ENCODE peak calls at places on chromosome 17, in seven cellular contexts. S is endothelial cell, J is psoas muscle, B is AG09309, X is cardiac muscle cell, A is HFFc6, Z is progenitor cell of endocrine pancreas. R is an unnamed sample.

GRCh38 chr17:33389506-33390141 is 96.5 kb upstream of the ASIC2 start:
- DNase-seq in S (no peak), J (no peak), B (no peak), X (no peak), A (peak), Z (no peak), R (no peak)

GRCh38 chr17:18257268-18257681 is 1.3 kb downstream of the FLII start:
- DNase-seq in S (no peak), J (no peak), B (no peak), X (no peak), A (no peak), Z (no peak), R (no peak)

GRCh38 chr17:31564883-31565297 is 173.4 kb downstream of the RAB11FIP4 start:
- DNase-seq in S (no peak), J (no peak), B (no peak), X (no peak), A (no peak), Z (no peak), R (no peak)

GRCh38 chr17:28514571-28515002 is 8.4 kb downstream of the FOXN1 start:
- DNase-seq in S (no peak), J (no peak), B (no peak), X (no peak), A (no peak), Z (no peak), R (no peak)

GRCh38 chr17:52147872-52148271 is 10.6 kb downstream of the CA10 start:
- DNase-seq in S (no peak), J (no peak), B (no peak), X (no peak), A (no peak), Z (no peak), R (no peak)

GRCh38 chr17:77280304-77280910 is 139.6 kb downstream of the SEC14L1 start:
- DNase-seq in S (no peak), J (no peak), B (peak), X (no peak), A (peak), Z (no peak), R (no peak)

GRCh38 chr17:79838541-79839274 is 532 bp downstream of the CBX4 start:
- DNase-seq in S (peak), J (peak), B (no peak), X (peak), A (peak), Z (peak), R (no peak)

GRCh38 chr17:142102-142661 is 4.8 kb downstream of the SCGB1C2 start:
- DNase-seq in S (peak), J (peak), B (no peak), X (no peak), A (peak), Z (peak), R (no peak)

GRCh38 chr17:72710185-72710584 is 382.3 kb downstream of the SLC39A11 start:
- DNase-seq in S (no peak), J (no peak), B (no peak), X (no peak), A (no peak), Z (no peak), R (no peak)

GRCh38 chr17:79509496-79509895 is 101.4 kb downstream of the RBFOX3 start:
- DNase-seq in S (no peak), J (no peak), B (no peak), X (no peak), A (no peak), Z (no peak), R (no peak)

GRCh38 chr17:39963826-39964225 is 1.0 kb downstream of the GSDMA start:
- DNase-seq in S (no peak), J (no peak), B (no peak), X (no peak), A (no peak), Z (no peak), R (no peak)

GRCh38 chr17:55264640-55265298 is at the start of gene HLF:
- DNase-seq in S (peak), J (peak), B (no peak), X (peak), A (no peak), Z (peak), R (no peak)

GRCh38 chr17:76416447-76416846 is 32.0 kb downstream of the SPHK1 start:
- DNase-seq in S (no peak), J (no peak), B (no peak), X (no peak), A (no peak), Z (no peak), R (no peak)

GRCh38 chr17:4678448-4679026 is 25.4 kb downstream of the PELP1 start:
- DNase-seq in S (no peak), J (no peak), B (peak), X (peak), A (peak), Z (no peak), R (peak)

GRCh38 chr17:73642659-73643011 is 1.6 kb downstream of the SDK2 start:
- DNase-seq in S (no peak), J (no peak), B (no peak), X (no peak), A (no peak), Z (no peak), R (no peak)

GRCh38 chr17:60392845-60393702 is 1.1 kb upstream of the USP32 start:
- DNase-seq in S (peak), J (no peak), B (no peak), X (peak), A (peak), Z (no peak), R (no peak)

GRCh38 chr17:31401456-31402254 is 10.2 kb downstream of the RAB11FIP4 start:
- DNase-seq in S (no peak), J (no peak), B (no peak), X (no peak), A (no peak), Z (no peak), R (no peak)

GRCh38 chr17:5838661-5839300 is 231.4 kb upstream of the WSCD1 start:
- DNase-seq in S (peak), J (no peak), B (no peak), X (no peak), A (no peak), Z (no peak), R (no peak)

GRCh38 chr17:7916799-7917198 is 710 bp upstream of the RNF227 start:
- DNase-seq in S (no peak), J (no peak), B (no peak), X (no peak), A (peak), Z (no peak), R (peak)

GRCh38 chr17:45895304-45895968 is 1.1 kb downstream of the MAPT start:
- DNase-seq in S (no peak), J (peak), B (no peak), X (peak), A (no peak), Z (peak), R (no peak)

GRCh38 chr17:69961488-69962145 is 113.4 kb upstream of the KCNJ16 start:
- DNase-seq in S (peak), J (peak), B (no peak), X (no peak), A (no peak), Z (no peak), R (no peak)

GRCh38 chr17:40341808-40342574 is 22.5 kb downstream of the GJD3 start:
- DNase-seq in S (peak), J (peak), B (no peak), X (peak), A (peak), Z (peak), R (no peak)

GRCh38 chr17:21272881-21273839 is 11.4 kb upstream of the MAP2K3 start:
- DNase-seq in S (no peak), J (peak), B (no peak), X (no peak), A (no peak), Z (no peak), R (no peak)

GRCh38 chr17:81256616-81257015 is 17.5 kb downstream of the NDUFAF8 start:
- DNase-seq in S (no peak), J (no peak), B (peak), X (no peak), A (peak), Z (no peak), R (no peak)

GRCh38 chr17:82917656-82918345 is 78.0 kb upstream of the ZNF750 start:
- DNase-seq in S (peak), J (no peak), B (no peak), X (peak), A (no peak), Z (no peak), R (no peak)

GRCh38 chr17:55742272-55743102 is 8.4 kb upstream of the PCTP start:
- DNase-seq in S (no peak), J (no peak), B (no peak), X (no peak), A (no peak), Z (no peak), R (no peak)

GRCh38 chr17:6755731-6756184 is at the start of gene XAF1:
- DNase-seq in S (no peak), J (peak), B (peak), X (no peak), A (peak), Z (no peak), R (no peak)

GRCh38 chr17:7956208-7956965 is 24.4 kb downstream of the CNTROB start:
- DNase-seq in S (no peak), J (no peak), B (no peak), X (peak), A (no peak), Z (no peak), R (no peak)

GRCh38 chr17:73017653-73018052 is 74.8 kb downstream of the SLC39A11 start:
- DNase-seq in S (no peak), J (no peak), B (peak), X (no peak), A (peak), Z (no peak), R (peak)

GRCh38 chr17:39349246-39349645 is 52.2 kb downstream of the FBXL20 start:
- DNase-seq in S (no peak), J (no peak), B (no peak), X (no peak), A (no peak), Z (no peak), R (no peak)

GRCh38 chr17:71503710-71504471 is 616.9 kb upstream of the SOX9 start:
- DNase-seq in S (no peak), J (no peak), B (no peak), X (no peak), A (no peak), Z (no peak), R (no peak)

GRCh38 chr17:71501716-71502115 is 619.1 kb upstream of the SOX9 start:
- DNase-seq in S (no peak), J (no peak), B (no peak), X (no peak), A (no peak), Z (no peak), R (no peak)

GRCh38 chr17:71505200-71505599 is 615.6 kb upstream of the SOX9 start:
- DNase-seq in S (no peak), J (no peak), B (peak), X (no peak), A (peak), Z (no peak), R (peak)

GRCh38 chr17:71500761-71501555 is 619.9 kb upstream of the SOX9 start:
- DNase-seq in S (no peak), J (no peak), B (peak), X (no peak), A (peak), Z (no peak), R (no peak)

GRCh38 chr17:71502443-71502842 is 618.4 kb upstream of the SOX9 start:
- DNase-seq in S (no peak), J (no peak), B (no peak), X (no peak), A (peak), Z (no peak), R (no peak)
- TF ChIP-seq CTCF in S (no peak), J (no peak), B (no peak), X (no peak), A (no peak), Z (no peak), R (no peak)

DNA sequence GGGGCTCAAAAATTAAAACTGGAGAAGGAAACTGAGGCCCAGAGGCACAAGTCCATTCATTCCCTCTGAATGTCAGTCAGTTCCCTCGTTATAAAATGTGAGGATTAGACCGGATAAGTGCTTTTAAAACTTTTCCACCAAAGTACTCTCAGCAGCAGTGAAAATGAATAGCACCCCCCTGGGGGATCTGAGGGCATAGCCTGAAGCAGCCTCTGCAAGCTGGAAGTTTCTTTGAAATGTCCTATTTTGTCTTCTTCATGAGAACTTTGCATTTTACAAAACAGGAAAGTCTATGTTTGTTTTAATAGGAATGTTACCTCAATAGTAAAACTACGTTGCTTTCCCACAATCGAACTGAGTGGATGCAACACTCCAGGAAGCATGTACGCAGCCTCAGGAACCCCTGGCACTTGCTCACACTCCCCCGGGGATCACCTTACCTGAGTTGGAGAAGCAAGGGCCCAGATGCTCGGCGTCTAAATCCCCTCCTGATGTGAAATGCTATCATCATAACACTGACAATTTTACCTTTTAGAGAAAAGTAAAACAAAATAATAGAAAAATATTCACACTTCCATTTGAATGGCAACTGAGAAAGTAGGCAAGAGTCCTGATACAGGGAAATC is 272.9 kb downstream of the CEP112 start:
- DNase-seq in S (peak), J (no peak), B (no peak), X (peak), A (no peak), Z (no peak), R (no peak)
- TF ChIP-seq CTCF in S (no peak), J (no peak), B (peak), X (peak), A (no peak), Z (peak), R (no peak)

GRCh38 chr17:16943541-16944333 is 28.2 kb downstream of the TNFRSF13B start:
- DNase-seq in S (no peak), J (peak), B (no peak), X (no peak), A (no peak), Z (no peak), R (no peak)

GRCh38 chr17:16944334-16945140 is 27.4 kb downstream of the TNFRSF13B start:
- DNase-seq in S (no peak), J (peak), B (no peak), X (no peak), A (no peak), Z (no peak), R (no peak)

GRCh38 chr17:16947470-16947869 is 24.4 kb downstream of the TNFRSF13B start:
- DNase-seq in S (no peak), J (no peak), B (no peak), X (no peak), A (no peak), Z (no peak), R (no peak)

GRCh38 chr17:16945141-16945493 is 26.8 kb downstream of the TNFRSF13B start:
- DNase-seq in S (no peak), J (no peak), B (no peak), X (no peak), A (no peak), Z (no peak), R (no peak)

GRCh38 chr17:16945513-16946201 is 26.3 kb downstream of the TNFRSF13B start:
- DNase-seq in S (no peak), J (peak), B (no peak), X (peak), A (no peak), Z (no peak), R (no peak)
- TF ChIP-seq CTCF in S (no peak), J (no peak), B (no peak), X (no peak), A (no peak), Z (no peak), R (no peak)

DNA sequence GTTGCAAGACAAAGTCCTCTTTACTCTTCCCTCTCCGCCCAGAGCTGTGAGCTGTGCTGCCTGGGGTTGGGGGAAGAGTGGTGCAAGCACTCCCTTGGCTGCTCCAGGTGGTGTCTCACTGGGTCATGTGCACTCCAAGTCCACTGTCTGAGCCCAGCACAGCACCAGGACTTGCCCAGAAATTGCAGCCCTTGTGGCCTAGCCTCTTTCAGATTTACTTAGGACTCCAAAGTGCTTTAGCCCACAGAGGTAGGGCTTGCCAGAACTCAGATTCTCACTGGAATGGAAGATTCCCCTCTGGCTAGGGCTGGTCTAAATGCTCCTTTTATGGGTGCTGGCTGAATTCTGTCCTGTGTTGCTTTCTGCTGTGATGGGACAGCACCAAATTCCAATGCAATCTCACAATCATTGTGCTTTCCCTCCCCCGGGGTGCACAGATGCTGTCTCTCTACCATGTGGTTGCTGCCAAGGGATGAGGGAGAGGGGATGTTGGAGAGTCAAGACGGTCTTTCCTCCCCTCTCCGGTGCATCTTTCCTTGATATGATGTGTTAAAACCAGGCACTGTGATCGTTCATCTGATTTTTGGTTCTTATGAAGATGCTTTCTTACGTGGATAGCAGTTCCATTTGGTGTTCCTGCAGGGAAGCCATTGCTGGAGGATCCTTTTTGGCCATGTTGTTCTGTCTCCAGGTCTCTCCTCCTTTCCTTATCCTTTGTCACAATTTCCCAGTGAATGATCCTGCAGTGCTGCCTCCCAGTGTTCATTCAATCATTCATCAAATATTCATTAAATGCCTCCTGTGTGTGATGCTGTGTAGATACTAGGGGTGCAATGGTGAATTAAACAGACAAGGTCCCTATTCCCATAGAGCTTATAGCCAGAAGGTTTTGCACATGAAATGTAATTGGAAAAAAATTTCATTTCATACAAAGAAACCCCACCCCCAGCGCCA is 216.3 kb downstream of the SPECC1 start:
- DNase-seq in S (no peak), J (no peak), B (no peak), X (no peak), A (no peak), Z (no peak), R (no peak)
- TF ChIP-seq CTCF in S (no peak), J (no peak), B (peak), X (peak), A (peak), Z (no peak), R (no peak)

GRCh38 chr17:12596961-12597360 is 68.7 kb upstream of the MYOCD start:
- DNase-seq in S (no peak), J (no peak), B (no peak), X (no peak), A (no peak), Z (no peak), R (no peak)
- TF ChIP-seq CTCF in S (no peak), J (no peak), B (no peak), X (no peak), A (no peak), Z (no peak), R (no peak)

GRCh38 chr17:2369039-2369438 is 31.7 kb downstream of the SGSM2 start:
- DNase-seq in S (no peak), J (no peak), B (no peak), X (no peak), A (no peak), Z (no peak), R (no peak)

GRCh38 chr17:2371183-2372130 is 29.4 kb downstream of the MNT start:
- DNase-seq in S (no peak), J (no peak), B (no peak), X (no peak), A (no peak), Z (no peak), R (no peak)

GRCh38 chr17:2370211-2370589 is 30.7 kb downstream of the MNT start:
- DNase-seq in S (no peak), J (no peak), B (no peak), X (no peak), A (no peak), Z (no peak), R (no peak)

GRCh38 chr17:2368383-2368782 is 31.1 kb downstream of the SGSM2 start:
- DNase-seq in S (no peak), J (no peak), B (no peak), X (no peak), A (no peak), Z (no peak), R (no peak)

DNA sequence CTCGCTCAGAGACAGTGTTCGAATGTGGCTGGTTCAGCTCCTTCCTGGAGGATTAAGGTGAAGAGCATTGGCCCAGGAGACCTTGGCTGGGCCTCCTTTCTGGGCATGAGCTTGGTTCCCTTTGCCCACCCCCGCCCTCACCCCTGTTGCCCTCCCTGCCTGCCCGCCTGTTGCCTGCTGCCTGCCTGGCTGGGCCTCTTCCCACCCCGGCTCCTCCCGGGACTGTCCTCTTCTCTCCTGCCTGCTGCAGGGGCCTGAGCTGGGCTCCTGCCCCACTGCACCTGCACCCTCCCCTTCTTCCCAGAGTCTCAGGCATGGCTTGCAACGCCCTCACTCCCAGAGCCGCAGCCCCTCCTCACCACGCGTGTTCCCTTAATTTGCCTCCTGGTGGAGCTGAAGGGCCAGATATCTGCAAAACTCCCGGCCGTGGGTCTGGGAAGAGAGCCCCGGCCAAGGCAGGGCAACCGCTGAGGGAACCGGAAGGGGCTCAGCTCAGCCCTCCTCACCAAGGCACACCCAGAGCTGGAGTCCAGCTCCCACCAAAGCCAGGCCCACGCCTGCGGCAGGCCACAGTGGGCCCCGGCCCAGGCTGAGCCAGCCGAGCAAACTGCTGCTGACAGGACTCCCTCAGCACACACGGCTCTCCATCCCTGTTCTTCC is 31.2 kb downstream of the MNT start:
- DNase-seq in S (peak), J (no peak), B (no peak), X (peak), A (no peak), Z (no peak), R (no peak)
- TF ChIP-seq CTCF in S (no peak), J (no peak), B (no peak), X (peak), A (no peak), Z (no peak), R (no peak)

GRCh38 chr17:34755371-34755770 is 176.0 kb downstream of the TMEM132E start:
- DNase-seq in S (no peak), J (no peak), B (no peak), X (no peak), A (no peak), Z (no peak), R (no peak)

GRCh38 chr17:34750004-34750403 is 170.6 kb downstream of the TMEM132E start:
- DNase-seq in S (no peak), J (no peak), B (no peak), X (no peak), A (no peak), Z (no peak), R (no peak)
- TF ChIP-seq CTCF in S (no peak), J (no peak), B (no peak), X (no peak), A (no peak), Z (no peak), R (no peak)